ENCODE peak calls at places on chromosome 17, in five cellular contexts. W is head of caudate nucleus; D is HFF-Myc; C is activated CD4-positive, CD25-positive, alpha-beta regulatory T cell; P is GM10248. M is an unnamed sample.

GRCh38 chr17:51427259-51428255 is 167.2 kb downstream of the UTP18 start:
- DNase-seq in W (no peak), D (no peak), C (no peak), P (peak; percentile 43), M (peak; percentile 28)

GRCh38 chr17:64658931-64659330 is 3.2 kb downstream of the SMURF2 start:
- DNase-seq in C (no peak), D (no peak), P (no peak), W (no peak), M (no peak)

GRCh38 chr17:80833952-80834895 is 157.4 kb upstream of the CHMP6 start:
- DNase-seq in C (no peak), W (no peak), P (no peak), D (peak; percentile 80), M (no peak)

GRCh38 chr17:39069114-39069756 is 82.2 kb downstream of the PLXDC1 start:
- DNase-seq in C (no peak), W (peak; percentile 32), P (peak; percentile 78), D (no peak), M (peak; percentile 74)

GRCh38 chr17:63191610-63192009 is 225.6 kb downstream of the TANC2 start:
- DNase-seq in W (no peak), P (no peak), D (no peak), C (no peak), M (no peak)

GRCh38 chr17:82518826-82519810 is at the start of gene FOXK2:
- DNase-seq in W (peak; percentile 94), D (peak; percentile 76), C (peak; percentile 92), P (peak; percentile 100), M (peak; percentile 100)

GRCh38 chr17:9239821-9240658 is 218.7 kb downstream of the NTN1 start:
- DNase-seq in C (peak; percentile 49), W (peak; percentile 62), D (no peak), P (peak; percentile 94), M (peak; percentile 96)

GRCh38 chr17:14299261-14300093 is 1.4 kb upstream of the HS3ST3B1 start:
- DNase-seq in P (no peak), D (no peak), W (no peak), C (no peak), M (no peak)

GRCh38 chr17:59572301-59572924 is 7.0 kb downstream of the DHX40 start:
- DNase-seq in W (no peak), C (no peak), P (peak; percentile 55), D (no peak), M (peak; percentile 39)

GRCh38 chr17:82849076-82849945 is 9.5 kb upstream of the ZNF750 start:
- DNase-seq in P (no peak), D (no peak), C (no peak), W (no peak), M (no peak)

GRCh38 chr17:1714488-1714979 is 4.4 kb upstream of the TLCD2 start:
- DNase-seq in P (no peak), W (peak; percentile 89), D (peak; percentile 94), C (no peak), M (no peak)

GRCh38 chr17:50459081-50459676 is 9.5 kb downstream of the CHAD start:
- DNase-seq in C (no peak), W (no peak), P (no peak), D (no peak), M (no peak)